ENCODE peak calls at places on chromosomes 11 and 22, in ten cellular contexts. K is transverse colon, Z is colonic mucosa, E is brain microvascular endothelial cell, T is MM.1S, D is kidney epithelial cell, A is fibroblast of lung, G is adrenal gland, Y is mammary epithelial cell, B is GM23338. L is an unnamed sample.

GRCh38 chr11:120337133-120337895 is 1.1 kb downstream of the ARHGEF12 start:
- DNase-seq in K (peak; percentile 43), Z (peak; percentile 64), E (no peak), T (peak; percentile 46), D (no peak), A (peak; percentile 30), G (peak; percentile 65), Y (peak; percentile 35), B (peak; percentile 41), L (no peak)

GRCh38 chr11:86101493-86101892 is 32.6 kb upstream of the PICALM start:
- DNase-seq in K (no peak), Z (no peak), E (no peak), T (no peak), D (no peak), A (no peak), G (no peak), Y (peak; percentile 54), B (no peak), L (no peak)

GRCh38 chr22:39651783-39652058 is 81.2 kb downstream of the CACNA1I start:
- DNase-seq in K (no peak), Z (no peak), E (no peak), T (no peak), D (no peak), A (peak; percentile 73), G (no peak), Y (no peak), B (no peak), L (no peak)

GRCh38 chr11:61912991-61913698 is 4.2 kb downstream of the RAB3IL1 start:
- DNase-seq in K (no peak), Z (peak; percentile 14), E (no peak), T (no peak), D (no peak), A (no peak), G (peak; percentile 20), Y (no peak), B (no peak), L (no peak)

GRCh38 chr11:78560826-78561484 is 13.7 kb downstream of the NARS2 start:
- DNase-seq in K (no peak), Z (peak; percentile 32), E (no peak), T (no peak), D (no peak), A (peak; percentile 43), G (no peak), Y (no peak), B (no peak), L (no peak)

GRCh38 chr11:31903225-31904074 is 92.3 kb upstream of the PAX6 start:
- DNase-seq in K (no peak), Z (no peak), E (no peak), T (no peak), D (no peak), A (no peak), G (no peak), Y (no peak), B (no peak), L (no peak)

GRCh38 chr22:30892286-30892685 is 76.3 kb downstream of the MORC2 start:
- DNase-seq in K (no peak), Z (no peak), E (no peak), T (no peak), D (no peak), A (no peak), G (no peak), Y (no peak), B (no peak), L (no peak)

GRCh38 chr22:19979712-19980493 is 36.7 kb downstream of the ARVCF start:
- DNase-seq in K (no peak), Z (no peak), E (no peak), T (no peak), D (no peak), A (no peak), G (no peak), Y (no peak), B (no peak), L (no peak)

DNA sequence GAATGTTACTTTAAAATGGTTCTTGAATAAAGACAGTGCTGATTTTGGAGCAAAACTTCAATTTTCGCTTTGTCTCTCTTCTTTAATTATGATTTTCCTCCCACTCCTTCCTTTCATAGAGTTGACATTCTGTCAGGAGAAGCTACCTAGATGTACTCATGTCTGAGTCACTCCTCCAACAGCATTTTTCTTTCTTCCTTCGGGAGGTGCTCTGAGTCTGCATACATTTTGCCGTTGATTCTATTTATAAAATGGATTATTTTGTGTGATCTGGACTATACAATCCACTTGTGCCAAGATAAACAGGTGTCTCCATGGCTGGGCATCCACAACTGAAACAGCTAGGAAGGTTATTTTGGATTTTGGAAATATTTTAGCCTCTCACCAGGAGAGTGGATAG is 588.3 kb upstream of the ANO5 start:
- DNase-seq in K (no peak), Z (no peak), E (no peak), T (no peak), D (no peak), A (no peak), G (no peak), Y (no peak), B (no peak), L (no peak)
- H3K36me3 ChIP-seq in K (no peaks in the 10 kb centered on the region), Z (no peaks in the 10 kb centered on the region), E (no peaks in the 10 kb centered on the region), T (no peaks in the 10 kb centered on the region), D (no peaks in the 10 kb centered on the region), A (no peaks in the 10 kb centered on the region), G (no peaks in the 10 kb centered on the region), Y (no peaks in the 10 kb centered on the region), B (no peaks in the 10 kb centered on the region), L (no peaks in the 10 kb centered on the region)

GRCh38 chr22:24330636-24331035 is 60.0 kb downstream of the SPECC1L start:
- DNase-seq in K (no peak), Z (no peak), E (peak; percentile 6), T (no peak), D (no peak), A (no peak), G (no peak), Y (no peak), B (no peak), L (no peak)

GRCh38 chr22:24335529-24335928 is 64.9 kb downstream of the SPECC1L start:
- DNase-seq in K (no peak), Z (no peak), E (no peak), T (no peak), D (no peak), A (no peak), G (no peak), Y (no peak), B (no peak), L (no peak)

GRCh38 chr22:24329453-24329852 is 58.8 kb downstream of the SPECC1L start:
- DNase-seq in K (no peak), Z (no peak), E (no peak), T (no peak), D (no peak), A (no peak), G (no peak), Y (peak; percentile 14), B (no peak), L (no peak)

GRCh38 chr22:24333301-24333700 is 62.7 kb downstream of the SPECC1L start:
- DNase-seq in K (no peak), Z (no peak), E (peak; percentile 44), T (no peak), D (no peak), A (peak; percentile 71), G (no peak), Y (peak; percentile 54), B (no peak), L (no peak)

DNA sequence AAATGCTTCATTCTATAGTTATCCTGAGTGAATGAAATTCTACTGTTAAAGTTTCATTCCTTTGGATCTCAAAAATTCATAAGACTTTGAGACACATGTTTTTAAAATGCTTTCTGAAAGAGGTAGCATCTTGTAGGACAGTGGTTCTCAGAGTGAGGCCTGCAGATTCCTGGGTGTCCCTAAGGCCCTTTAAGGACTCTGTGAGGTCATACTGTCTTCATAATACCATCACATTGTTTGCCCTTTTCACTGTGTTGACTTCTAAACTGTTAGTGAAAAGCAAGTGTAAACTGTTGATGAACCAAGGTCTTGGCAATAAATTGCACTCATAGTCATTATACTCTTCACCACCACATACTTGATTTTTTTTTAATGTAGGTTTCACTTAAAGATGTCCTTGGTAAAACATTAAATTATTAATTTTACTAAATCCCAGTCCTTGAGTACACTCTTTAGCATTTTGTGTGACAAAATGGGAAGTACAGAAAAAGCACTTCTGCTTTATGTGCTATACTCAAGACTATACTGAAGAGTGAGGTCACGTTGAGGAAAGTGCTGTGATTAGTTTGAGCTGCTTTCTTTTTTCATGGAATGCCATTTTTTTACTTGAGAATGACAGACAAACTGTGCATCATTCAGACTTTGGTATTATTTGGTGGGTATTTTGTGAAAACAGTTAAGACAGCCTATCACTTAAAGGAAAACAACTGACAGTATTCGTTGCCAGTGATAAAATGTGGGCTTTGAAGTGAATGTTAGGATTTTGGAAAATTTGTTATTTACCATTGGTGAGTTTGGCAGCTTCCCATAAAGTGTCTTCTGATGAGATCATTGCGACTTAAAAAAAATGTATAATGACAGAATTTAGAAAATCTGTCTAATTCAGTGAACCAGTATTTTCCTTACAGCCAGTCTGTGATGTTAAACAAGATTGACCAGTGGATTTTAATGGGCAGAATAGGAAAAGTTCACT is 61.1 kb downstream of the SPECC1L start:
- DNase-seq in K (no peak), Z (no peak), E (no peak), T (no peak), D (no peak), A (no peak), G (no peak), Y (no peak), B (no peak), L (no peak)
- H3K36me3 ChIP-seq in K (no peaks in the 10 kb centered on the region), Z (peaks cover 7% of the 10 kb centered on the region), E (peaks cover 19% of the 10 kb centered on the region), T (peaks cover 7% of the 10 kb centered on the region), D (no peaks in the 10 kb centered on the region), A (peaks cover 6% of the 10 kb centered on the region), G (no peaks in the 10 kb centered on the region), Y (peaks cover 28% of the 10 kb centered on the region), B (peaks cover 15% of the 10 kb centered on the region), L (peaks cover 44% of the 10 kb centered on the region)

GRCh38 chr11:114359342-114359741 is 41.0 kb downstream of the C11orf71 start:
- DNase-seq in K (no peak), Z (no peak), E (no peak), T (no peak), D (no peak), A (peak; percentile 50), G (no peak), Y (no peak), B (no peak), L (no peak)

GRCh38 chr11:114362958-114363357 is 37.4 kb downstream of the C11orf71 start:
- DNase-seq in K (no peak), Z (no peak), E (no peak), T (no peak), D (no peak), A (no peak), G (no peak), Y (no peak), B (peak; percentile 26), L (no peak)

GRCh38 chr11:114354076-114354475 is 46.2 kb downstream of the C11orf71 start:
- DNase-seq in K (no peak), Z (no peak), E (peak; percentile 98), T (no peak), D (peak; percentile 82), A (peak; percentile 84), G (no peak), Y (peak; percentile 94), B (no peak), L (no peak)

GRCh38 chr11:114353448-114353847 is 46.9 kb downstream of the C11orf71 start:
- DNase-seq in K (no peak), Z (no peak), E (peak; percentile 57), T (no peak), D (no peak), A (no peak), G (no peak), Y (no peak), B (no peak), L (no peak)

GRCh38 chr11:114358711-114359110 is 41.6 kb downstream of the C11orf71 start:
- DNase-seq in K (no peak), Z (peak; percentile 18), E (no peak), T (no peak), D (no peak), A (no peak), G (no peak), Y (peak; percentile 37), B (no peak), L (no peak)
- H3K36me3 ChIP-seq in K (no peaks in the 10 kb centered on the region), Z (no peaks in the 10 kb centered on the region), E (no peaks in the 10 kb centered on the region), T (no peaks in the 10 kb centered on the region), D (no peaks in the 10 kb centered on the region), A (no peaks in the 10 kb centered on the region), G (no peaks in the 10 kb centered on the region), Y (no peaks in the 10 kb centered on the region), B (no peaks in the 10 kb centered on the region), L (no peaks in the 10 kb centered on the region)

GRCh38 chr11:130124096-130124495 is 35.5 kb upstream of the ST14 start:
- DNase-seq in K (peak; percentile 28), Z (no peak), E (peak; percentile 90), T (no peak), D (peak; percentile 61), A (peak; percentile 96), G (peak; percentile 89), Y (peak; percentile 89), B (no peak), L (no peak)

GRCh38 chr11:130121430-130121978 is 38.1 kb upstream of the ST14 start:
- DNase-seq in K (no peak), Z (no peak), E (peak; percentile 87), T (no peak), D (peak; percentile 12), A (peak; percentile 79), G (no peak), Y (peak; percentile 69), B (no peak), L (no peak)

GRCh38 chr11:130120045-130120444 is 39.5 kb upstream of the ST14 start:
- DNase-seq in K (no peak), Z (no peak), E (no peak), T (no peak), D (no peak), A (no peak), G (no peak), Y (no peak), B (no peak), L (no peak)

GRCh38 chr11:130123414-130124040 is 36.1 kb upstream of the ST14 start:
- DNase-seq in K (no peak), Z (no peak), E (peak; percentile 55), T (no peak), D (no peak), A (no peak), G (no peak), Y (no peak), B (no peak), L (no peak)

GRCh38 chr11:130122141-130122575 is 37.4 kb upstream of the ST14 start:
- DNase-seq in K (no peak), Z (no peak), E (peak; percentile 60), T (no peak), D (no peak), A (no peak), G (no peak), Y (peak; percentile 12), B (no peak), L (no peak)
- H3K36me3 ChIP-seq in K (no peaks in the 10 kb centered on the region), Z (peaks cover 3% of the 10 kb centered on the region), E (peaks cover 12% of the 10 kb centered on the region), T (no peaks in the 10 kb centered on the region), D (peaks cover 1% of the 10 kb centered on the region), A (peaks cover 9% of the 10 kb centered on the region), G (no peaks in the 10 kb centered on the region), Y (peaks cover 31% of the 10 kb centered on the region), B (peaks cover 37% of the 10 kb centered on the region), L (no peaks in the 10 kb centered on the region)

L was measured in naive thymus-derived CD4-positive, alpha-beta T cell.